ENCODE peak calls at places on chromosome 17, in eight cellular contexts. One of them, this sample, is unnamed.

GRCh38 chr17:34840758-34841157 is 120.5 kb downstream of the CCT6B start:
- DNase-seq in ascending aorta: no peak
- DNase-seq in lower leg skin: no peak
- DNase-seq in cardiac muscle cell: peak; percentile 10
- DNase-seq in uterus: no peak
- DNase-seq in osteocyte: no peak
- DNase-seq in cardiac fibroblast: no peak
- DNase-seq in GM12864: no peak
- DNase-seq in this sample: no peak

GRCh38 chr17:29625037-29625750 is 2.5 kb upstream of the CORO6 start:
- DNase-seq in ascending aorta: no peak
- DNase-seq in lower leg skin: no peak
- DNase-seq in cardiac muscle cell: peak; percentile 60
- DNase-seq in uterus: no peak
- DNase-seq in osteocyte: no peak
- DNase-seq in cardiac fibroblast: peak; percentile 54
- DNase-seq in GM12864: no peak
- DNase-seq in this sample: no peak

GRCh38 chr17:10631048-10631700 is 25.9 kb downstream of the MYH3 start:
- DNase-seq in ascending aorta: no peak
- DNase-seq in lower leg skin: no peak
- DNase-seq in cardiac muscle cell: peak; percentile 46
- DNase-seq in uterus: no peak
- DNase-seq in osteocyte: no peak
- DNase-seq in cardiac fibroblast: peak; percentile 43
- DNase-seq in GM12864: no peak
- DNase-seq in this sample: peak; percentile 21

GRCh38 chr17:60164697-60165096 is 14.9 kb downstream of the CA4 start:
- DNase-seq in ascending aorta: no peak
- DNase-seq in lower leg skin: no peak
- DNase-seq in cardiac muscle cell: no peak
- DNase-seq in uterus: no peak
- DNase-seq in osteocyte: no peak
- DNase-seq in cardiac fibroblast: no peak
- DNase-seq in GM12864: no peak
- DNase-seq in this sample: no peak

GRCh38 chr17:17943281-17943984 is 28.8 kb downstream of the TOM1L2 start:
- DNase-seq in ascending aorta: no peak
- DNase-seq in lower leg skin: no peak
- DNase-seq in cardiac muscle cell: no peak
- DNase-seq in uterus: no peak
- DNase-seq in osteocyte: no peak
- DNase-seq in cardiac fibroblast: no peak
- DNase-seq in GM12864: no peak
- DNase-seq in this sample: no peak

GRCh38 chr17:21166599-21167265 is 40.0 kb downstream of the DHRS7B start:
- DNase-seq in ascending aorta: no peak
- DNase-seq in lower leg skin: no peak
- DNase-seq in cardiac muscle cell: peak; percentile 69
- DNase-seq in uterus: no peak
- DNase-seq in osteocyte: no peak
- DNase-seq in cardiac fibroblast: peak; percentile 73
- DNase-seq in GM12864: no peak
- DNase-seq in this sample: no peak

GRCh38 chr17:77819497-77819896 is 139.0 kb upstream of the TNRC6C start:
- DNase-seq in ascending aorta: no peak
- DNase-seq in lower leg skin: no peak
- DNase-seq in cardiac muscle cell: no peak
- DNase-seq in uterus: no peak
- DNase-seq in osteocyte: no peak
- DNase-seq in cardiac fibroblast: no peak
- DNase-seq in GM12864: no peak
- DNase-seq in this sample: no peak

GRCh38 chr17:35651467-35651866 is 64.3 kb downstream of the AP2B1 start:
- DNase-seq in ascending aorta: no peak
- DNase-seq in lower leg skin: no peak
- DNase-seq in cardiac muscle cell: no peak
- DNase-seq in uterus: no peak
- DNase-seq in osteocyte: no peak
- DNase-seq in cardiac fibroblast: no peak
- DNase-seq in GM12864: no peak
- DNase-seq in this sample: no peak

GRCh38 chr17:73228748-73229236 is 32.9 kb downstream of the CPSF4L start:
- DNase-seq in ascending aorta: no peak
- DNase-seq in lower leg skin: peak; percentile 92
- DNase-seq in cardiac muscle cell: peak; percentile 88
- DNase-seq in uterus: peak; percentile 48
- DNase-seq in osteocyte: no peak
- DNase-seq in cardiac fibroblast: peak; percentile 86
- DNase-seq in GM12864: peak; percentile 26
- DNase-seq in this sample: peak; percentile 79

GRCh38 chr17:80187493-80187892 is 17.7 kb downstream of the CARD14 start:
- DNase-seq in ascending aorta: no peak
- DNase-seq in lower leg skin: peak; percentile 92
- DNase-seq in cardiac muscle cell: peak; percentile 65
- DNase-seq in uterus: peak; percentile 71
- DNase-seq in osteocyte: no peak
- DNase-seq in cardiac fibroblast: peak; percentile 64
- DNase-seq in GM12864: no peak
- DNase-seq in this sample: no peak

GRCh38 chr17:18258356-18259038 is at the start of gene FLII:
- DNase-seq in ascending aorta: no peak
- DNase-seq in lower leg skin: peak; percentile 91
- DNase-seq in cardiac muscle cell: peak; percentile 35
- DNase-seq in uterus: peak; percentile 52
- DNase-seq in osteocyte: no peak
- DNase-seq in cardiac fibroblast: peak; percentile 29
- DNase-seq in GM12864: no peak
- DNase-seq in this sample: no peak

GRCh38 chr17:7404737-7405412 is 978 bp upstream of the TMEM256 start:
- DNase-seq in ascending aorta: no peak
- DNase-seq in lower leg skin: peak; percentile 95
- DNase-seq in cardiac muscle cell: peak; percentile 33
- DNase-seq in uterus: no peak
- DNase-seq in osteocyte: no peak
- DNase-seq in cardiac fibroblast: peak; percentile 26
- DNase-seq in GM12864: no peak
- DNase-seq in this sample: peak; percentile 6

GRCh38 chr17:27268394-27269085 is 25.4 kb upstream of the WSB1 start:
- DNase-seq in ascending aorta: no peak
- DNase-seq in lower leg skin: no peak
- DNase-seq in cardiac muscle cell: no peak
- DNase-seq in uterus: no peak
- DNase-seq in osteocyte: no peak
- DNase-seq in cardiac fibroblast: no peak
- DNase-seq in GM12864: no peak
- DNase-seq in this sample: no peak

GRCh38 chr17:48611681-48612455 is 1.1 kb upstream of the HOXB7 start:
- DNase-seq in ascending aorta: no peak
- DNase-seq in lower leg skin: no peak
- DNase-seq in cardiac muscle cell: no peak
- DNase-seq in uterus: no peak
- DNase-seq in osteocyte: no peak
- DNase-seq in cardiac fibroblast: no peak
- DNase-seq in GM12864: no peak
- DNase-seq in this sample: no peak

GRCh38 chr17:6374761-6375312 is 60.1 kb downstream of the AIPL1 start:
- DNase-seq in ascending aorta: no peak
- DNase-seq in lower leg skin: peak; percentile 81
- DNase-seq in cardiac muscle cell: peak; percentile 6
- DNase-seq in uterus: no peak
- DNase-seq in osteocyte: peak; percentile 75
- DNase-seq in cardiac fibroblast: peak; percentile 1
- DNase-seq in GM12864: no peak
- DNase-seq in this sample: peak; percentile 8
- TF ChIP-seq CTCF in ascending aorta: no peak
- TF ChIP-seq CTCF in lower leg skin: no peak
- TF ChIP-seq CTCF in cardiac muscle cell: no peak
- TF ChIP-seq CTCF in uterus: no peak
- TF ChIP-seq CTCF in osteocyte: no peak
- TF ChIP-seq CTCF in cardiac fibroblast: no peak
- TF ChIP-seq CTCF in GM12864: no peak
- TF ChIP-seq CTCF in this sample: no peak

GRCh38 chr17:40886090-40886489 is 1.0 kb upstream of the KRT20 start:
- DNase-seq in ascending aorta: no peak
- DNase-seq in lower leg skin: no peak
- DNase-seq in cardiac muscle cell: peak; percentile 4
- DNase-seq in uterus: no peak
- DNase-seq in osteocyte: no peak
- DNase-seq in cardiac fibroblast: no peak
- DNase-seq in GM12864: no peak
- DNase-seq in this sample: peak; percentile 10

GRCh38 chr17:40888321-40888720 is 3.3 kb upstream of the KRT20 start:
- DNase-seq in ascending aorta: no peak
- DNase-seq in lower leg skin: no peak
- DNase-seq in cardiac muscle cell: no peak
- DNase-seq in uterus: no peak
- DNase-seq in osteocyte: no peak
- DNase-seq in cardiac fibroblast: no peak
- DNase-seq in GM12864: no peak
- DNase-seq in this sample: no peak

GRCh38 chr17:40883031-40883430 is 2.0 kb downstream of the KRT20 start:
- DNase-seq in ascending aorta: no peak
- DNase-seq in lower leg skin: no peak
- DNase-seq in cardiac muscle cell: no peak
- DNase-seq in uterus: no peak
- DNase-seq in osteocyte: no peak
- DNase-seq in cardiac fibroblast: no peak
- DNase-seq in GM12864: no peak
- DNase-seq in this sample: no peak

GRCh38 chr17:40883960-40884359 is 1.1 kb downstream of the KRT20 start:
- DNase-seq in ascending aorta: no peak
- DNase-seq in lower leg skin: no peak
- DNase-seq in cardiac muscle cell: no peak
- DNase-seq in uterus: no peak
- DNase-seq in osteocyte: no peak
- DNase-seq in cardiac fibroblast: no peak
- DNase-seq in GM12864: no peak
- DNase-seq in this sample: no peak

DNA sequence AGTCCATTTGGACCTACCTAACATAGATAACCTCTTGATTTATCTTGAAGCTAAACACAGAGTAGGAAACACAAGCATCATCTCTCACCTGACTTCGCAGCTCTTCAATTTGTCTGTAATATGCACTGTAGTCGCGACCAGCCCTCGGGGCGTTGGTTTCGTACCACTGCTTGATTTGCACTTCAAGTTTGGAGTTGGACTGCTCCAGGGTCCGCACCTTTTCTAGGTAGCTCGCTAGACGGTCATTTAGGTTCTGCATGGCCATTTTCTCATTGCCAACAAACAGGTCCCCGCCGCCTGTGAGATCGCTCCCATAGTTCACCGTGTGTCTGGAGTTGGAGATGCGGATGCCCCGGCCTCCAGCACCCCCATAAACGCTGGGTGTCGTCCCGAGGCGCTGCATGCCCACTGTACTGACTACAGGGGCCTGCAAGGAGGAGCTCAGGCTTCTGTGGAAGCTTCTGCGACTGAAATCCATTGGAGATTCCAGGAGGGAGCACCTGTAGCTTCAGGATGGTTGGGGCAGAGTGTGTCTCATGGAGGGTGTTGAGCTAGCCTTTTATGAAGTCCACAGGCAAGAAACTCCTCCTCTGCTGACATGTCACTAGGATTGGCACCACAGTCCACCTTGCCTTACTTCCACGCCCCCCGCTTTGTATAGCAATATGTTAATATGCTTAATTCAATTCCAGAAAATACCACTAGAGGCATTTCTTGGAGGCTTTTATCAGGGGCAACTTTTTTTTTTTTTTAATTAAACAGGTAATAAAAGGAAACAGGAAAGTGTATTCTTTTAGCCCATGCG is at the start of gene KRT20:
- DNase-seq in ascending aorta: no peak
- DNase-seq in lower leg skin: no peak
- DNase-seq in cardiac muscle cell: no peak
- DNase-seq in uterus: no peak
- DNase-seq in osteocyte: no peak
- DNase-seq in cardiac fibroblast: no peak
- DNase-seq in GM12864: no peak
- DNase-seq in this sample: no peak
- TF ChIP-seq CTCF in ascending aorta: no peak
- TF ChIP-seq CTCF in lower leg skin: no peak
- TF ChIP-seq CTCF in cardiac muscle cell: peak; percentile 3
- TF ChIP-seq CTCF in uterus: no peak
- TF ChIP-seq CTCF in osteocyte: peak; percentile 6
- TF ChIP-seq CTCF in cardiac fibroblast: peak; percentile 19
- TF ChIP-seq CTCF in GM12864: no peak
- TF ChIP-seq CTCF in this sample: peak; percentile 64

DNA sequence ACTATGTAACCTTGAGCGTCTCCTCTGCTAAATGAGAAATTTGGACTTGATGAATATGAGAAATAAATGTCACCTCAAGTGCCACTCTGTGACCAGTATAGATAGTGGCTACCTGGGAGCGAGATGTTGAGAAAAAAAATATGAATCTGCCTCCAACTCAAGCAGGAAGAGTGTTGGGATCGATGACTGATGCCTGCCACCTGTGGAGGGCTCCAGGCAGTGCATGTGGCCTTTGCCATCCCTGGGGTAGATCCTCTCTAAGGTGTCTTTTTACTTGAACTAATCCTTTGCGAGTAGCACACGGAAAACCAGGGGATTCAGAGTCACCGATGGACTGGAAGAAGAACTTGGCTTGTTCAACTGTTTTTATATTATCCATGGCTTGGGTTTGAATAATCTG is 9.4 kb downstream of the CCDC182 start:
- DNase-seq in ascending aorta: no peak
- DNase-seq in lower leg skin: no peak
- DNase-seq in cardiac muscle cell: no peak
- DNase-seq in uterus: no peak
- DNase-seq in osteocyte: no peak
- DNase-seq in cardiac fibroblast: no peak
- DNase-seq in GM12864: no peak
- DNase-seq in this sample: no peak
- TF ChIP-seq CTCF in ascending aorta: no peak
- TF ChIP-seq CTCF in lower leg skin: no peak
- TF ChIP-seq CTCF in cardiac muscle cell: no peak
- TF ChIP-seq CTCF in uterus: no peak
- TF ChIP-seq CTCF in osteocyte: peak; percentile 25
- TF ChIP-seq CTCF in cardiac fibroblast: no peak
- TF ChIP-seq CTCF in GM12864: peak; percentile 67
- TF ChIP-seq CTCF in this sample: peak; percentile 36

DNA sequence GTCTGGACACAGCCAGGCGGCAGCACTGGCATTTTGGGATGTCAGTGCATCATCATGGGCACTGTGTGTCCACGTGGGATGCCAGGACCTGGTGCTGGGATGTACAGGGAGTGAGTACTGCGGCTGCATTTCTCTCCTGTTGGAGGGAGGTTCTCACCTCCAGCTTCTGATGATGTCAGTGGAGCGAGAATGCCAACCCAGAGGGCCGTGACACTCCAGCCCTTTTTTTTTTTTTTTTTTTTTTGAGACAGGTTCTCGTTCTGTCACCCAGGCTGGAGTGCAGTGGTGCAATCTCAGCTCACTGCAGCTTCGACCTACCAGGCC is 26.1 kb upstream of the FOXK2 start:
- DNase-seq in ascending aorta: no peak
- DNase-seq in lower leg skin: no peak
- DNase-seq in cardiac muscle cell: no peak
- DNase-seq in uterus: no peak
- DNase-seq in osteocyte: no peak
- DNase-seq in cardiac fibroblast: no peak
- DNase-seq in GM12864: no peak
- DNase-seq in this sample: peak; percentile 10
- TF ChIP-seq CTCF in ascending aorta: no peak
- TF ChIP-seq CTCF in lower leg skin: no peak
- TF ChIP-seq CTCF in cardiac muscle cell: no peak
- TF ChIP-seq CTCF in uterus: no peak
- TF ChIP-seq CTCF in osteocyte: no peak
- TF ChIP-seq CTCF in cardiac fibroblast: no peak
- TF ChIP-seq CTCF in GM12864: no peak
- TF ChIP-seq CTCF in this sample: no peak